ENCODE peak calls at places on chromosomes 11 and 22, in six cellular contexts. U, C, Q, Y, W and B are unnamed samples.

GRCh38 chr22:39967103-39967829 is 7.1 kb downstream of the TMA7B start:
- DNase-seq in Q (no peak), U (no peak), Y (no peak), C (no peak), W (no peak), B (no peak)

GRCh38 chr11:69918938-69919650 is 99.9 kb upstream of the FGF3 start:
- DNase-seq in U (peak), Q (peak), C (peak), Y (peak), W (peak), B (peak)

GRCh38 chr11:10117709-10118341 is 176.2 kb downstream of the SBF2 start:
- DNase-seq in Q (no peak), U (no peak), C (no peak), W (no peak), Y (no peak), B (no peak)

GRCh38 chr11:86755196-86755595 is 45.1 kb upstream of the PRSS23 start:
- DNase-seq in Y (no peak), W (no peak), U (no peak), C (no peak), Q (no peak), B (no peak)

GRCh38 chr11:84671325-84672019 is 955.7 kb downstream of the DLG2 start:
- DNase-seq in C (no peak), Q (no peak), U (no peak), Y (no peak), W (no peak), B (no peak)

GRCh38 chr22:35467788-35468187 is 67.8 kb downstream of the MCM5 start:
- DNase-seq in Q (peak), U (peak), Y (no peak), C (peak), W (no peak), B (no peak)

GRCh38 chr11:14414470-14415461 is 55.8 kb upstream of the RRAS2 start:
- DNase-seq in C (no peak), Y (no peak), U (no peak), Q (no peak), W (peak), B (no peak)

GRCh38 chr22:30680998-30681770 is 13.5 kb upstream of the OSBP2 start:
- DNase-seq in U (no peak), Y (no peak), W (no peak), C (no peak), Q (no peak), B (no peak)

GRCh38 chr11:66080055-66080817 is 10.2 kb downstream of the PACS1 start:
- DNase-seq in Y (no peak), U (no peak), C (no peak), Q (no peak), W (no peak), B (no peak)

GRCh38 chr22:19807161-19807913 is 46.8 kb downstream of the TBX1 start:
- DNase-seq in C (no peak), W (no peak), Y (peak), U (no peak), Q (peak), B (no peak)

GRCh38 chr22:39223091-39223710 is 21.6 kb downstream of the PDGFB start:
- DNase-seq in Q (no peak), W (no peak), C (no peak), U (no peak), Y (peak), B (peak)

GRCh38 chr22:33274214-33274828 is 216.1 kb upstream of the SYN3 start:
- DNase-seq in W (peak), Y (no peak), U (no peak), C (peak), Q (no peak), B (no peak)

GRCh38 chr22:41500303-41500702 is 31.4 kb downstream of the ACO2 start:
- DNase-seq in C (peak), Q (no peak), Y (no peak), W (no peak), U (no peak), B (no peak)

GRCh38 chr22:50308986-50309600 is 1.6 kb upstream of the PLXNB2 start:
- DNase-seq in Y (no peak), C (peak), Q (no peak), U (no peak), W (no peak), B (no peak)

GRCh38 chr11:46308632-46309419 is 31.4 kb downstream of the CREB3L1 start:
- DNase-seq in U (peak), Y (peak), C (peak), Q (peak), W (peak), B (no peak)

DNA sequence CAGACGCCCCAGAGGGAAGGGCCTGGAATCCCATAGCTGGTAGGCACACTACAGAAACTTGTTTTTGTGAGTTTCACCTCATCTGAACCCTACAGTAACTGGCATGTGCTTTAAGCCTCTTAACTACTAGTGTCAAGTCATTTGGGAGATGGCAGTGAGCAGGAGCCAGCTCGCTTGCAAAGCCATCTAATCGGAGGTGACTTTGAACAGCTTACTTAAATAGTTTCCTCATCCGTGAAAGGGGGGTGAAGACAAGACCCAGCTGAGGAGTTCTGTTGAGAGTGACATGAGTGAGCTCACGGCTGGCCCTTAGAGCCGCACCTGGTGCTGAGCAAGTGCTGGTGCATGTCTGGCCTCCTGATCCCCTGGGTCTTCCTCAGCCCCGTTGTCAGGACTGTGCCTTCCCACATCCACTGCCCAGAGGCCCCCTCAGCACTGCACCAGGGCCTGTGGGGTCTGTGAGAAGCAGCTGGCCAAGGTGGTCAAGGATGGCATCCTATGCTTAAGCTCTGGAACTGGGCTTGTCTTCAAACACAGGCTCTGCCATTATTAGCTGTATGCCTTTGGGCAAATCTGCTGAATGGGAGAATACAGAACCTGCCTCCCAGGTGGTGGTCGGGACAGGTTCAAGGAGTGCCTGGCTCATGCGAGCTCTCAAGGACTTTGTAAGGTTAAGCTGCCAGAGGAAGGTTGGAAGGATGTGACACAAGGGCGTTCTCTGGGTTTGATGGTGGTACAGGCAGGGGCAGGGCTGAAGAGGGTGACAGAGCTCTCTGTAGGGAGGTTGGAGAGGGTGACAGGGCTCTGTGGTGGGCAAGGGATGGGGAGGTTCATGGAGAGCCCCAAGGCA is 27.3 kb downstream of the INCENP start:
- DNase-seq in C (no peak), Q (no peak), U (no peak), W (no peak), Y (no peak), B (peak)
- TF ChIP-seq CTCF in C (no peak), Q (no peak), U (no peak), W (no peak), Y (no peak), B (no peak)

DNA sequence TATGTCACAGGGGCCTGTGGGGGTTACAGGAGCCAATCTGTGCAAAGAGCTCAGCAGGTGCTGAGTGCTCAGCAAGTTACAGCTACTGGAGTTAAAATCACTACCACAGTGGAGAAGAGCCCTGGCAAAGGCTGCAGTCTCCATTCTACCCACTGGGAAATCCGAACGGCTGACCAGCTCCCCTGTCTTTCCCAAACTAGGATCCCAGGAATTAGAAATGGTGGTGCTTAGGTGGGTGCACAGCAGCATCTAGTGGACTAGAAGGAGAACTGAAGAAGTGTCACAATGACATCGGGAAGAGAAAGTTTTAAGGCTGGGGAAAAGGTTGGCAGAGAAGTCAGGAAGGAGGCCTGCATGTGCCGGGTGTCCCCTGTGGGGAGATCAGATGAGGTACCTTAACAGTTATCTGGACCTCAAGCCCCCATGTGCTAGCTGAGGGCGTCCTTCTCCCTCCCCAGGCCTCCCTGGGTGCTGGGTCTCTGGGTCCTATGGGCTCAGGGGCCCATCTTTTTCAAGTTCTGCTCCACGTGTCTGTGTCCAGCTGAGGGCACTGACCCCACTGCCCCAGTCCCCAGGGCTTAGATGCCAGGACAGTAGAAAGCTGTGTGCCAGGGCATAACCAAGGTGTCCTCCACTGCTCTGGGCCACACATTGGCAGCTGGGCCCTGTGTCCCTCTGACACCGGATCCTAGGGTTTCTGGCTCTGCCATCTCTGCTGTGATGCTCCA is 1.9 kb downstream of the PIWIL3 start:
- DNase-seq in C (peak), Q (no peak), W (no peak), Y (no peak), U (no peak), B (no peak)
- TF ChIP-seq CTCF in C (peak), Q (peak), W (peak), Y (peak), U (no peak), B (peak)

GRCh38 chr11:93489841-93490240 is 53.4 kb downstream of the SMCO4 start:
- DNase-seq in C (no peak), W (no peak), Y (no peak), Q (no peak), U (no peak), B (no peak)
- TF ChIP-seq CTCF in C (no peak), W (no peak), Y (no peak), Q (no peak), U (no peak), B (no peak)

GRCh38 chr22:24350627-24351026 is 76.8 kb upstream of the ADORA2A start:
- DNase-seq in W (no peak), U (no peak), Q (no peak), C (no peak), Y (no peak), B (no peak)
- TF ChIP-seq CTCF in W (no peak), U (no peak), Q (no peak), C (no peak), Y (no peak), B (no peak)